ENCODE peak calls at places on chromosomes 11 and 22, in six cellular contexts. X, P, N, H, F and R are unnamed samples.

GRCh38 chr11:9651481-9651880 is 12.4 kb upstream of the SWAP70 start:
- DNase-seq in X (no peak), P (no peak), N (no peak), H (no peak), F (peak; percentile 57), R (no peak)

GRCh38 chr11:85249482-85249881 is 377.7 kb downstream of the DLG2 start:
- DNase-seq in X (no peak), P (no peak), N (no peak), H (no peak), F (no peak), R (no peak)

GRCh38 chr11:36132940-36133339 is 156.3 kb downstream of the COMMD9 start:
- DNase-seq in X (peak; percentile 41), P (no peak), N (no peak), H (no peak), F (no peak), R (no peak)

GRCh38 chr11:116832350-116833290 is 2.9 kb downstream of the APOC3 start:
- DNase-seq in X (no peak), P (no peak), N (no peak), H (no peak), F (no peak), R (no peak)

GRCh38 chr11:85844439-85845051 is 10.6 kb upstream of the CCDC83 start:
- DNase-seq in X (peak; percentile 80), P (no peak), N (no peak), H (no peak), F (peak; percentile 89), R (peak; percentile 81)

GRCh38 chr11:10823152-10823579 is 14.4 kb upstream of the EIF4G2 start:
- DNase-seq in X (no peak), P (no peak), N (no peak), H (no peak), F (peak; percentile 37), R (no peak)

GRCh38 chr11:88552377-88553029 is 215.0 kb upstream of the CTSC start:
- DNase-seq in X (peak; percentile 55), P (peak; percentile 62), N (peak; percentile 21), H (peak; percentile 12), F (peak; percentile 71), R (peak; percentile 77)

GRCh38 chr22:25161017-25161915 is 38.4 kb upstream of the CRYBB3 start:
- DNase-seq in X (no peak), P (no peak), N (no peak), H (no peak), F (no peak), R (no peak)

GRCh38 chr22:42814616-42815015 is 42.5 kb downstream of the ARFGAP3 start:
- DNase-seq in X (no peak), P (no peak), N (no peak), H (no peak), F (no peak), R (no peak)

GRCh38 chr22:18101536-18101935 is 9.1 kb upstream of the TUBA8 start:
- DNase-seq in X (no peak), P (no peak), N (no peak), H (no peak), F (no peak), R (no peak)

GRCh38 chr11:88447285-88447684 is 109.7 kb upstream of the CTSC start:
- DNase-seq in X (no peak), P (no peak), N (no peak), H (no peak), F (no peak), R (no peak)

GRCh38 chr11:94127632-94128031 is 1.0 kb upstream of the PANX1 start:
- DNase-seq in X (no peak), P (no peak), N (no peak), H (no peak), F (no peak), R (no peak)

GRCh38 chr22:42959472-42960145 is 55.3 kb downstream of the PACSIN2 start:
- DNase-seq in X (peak; percentile 88), P (peak; percentile 92), N (no peak), H (no peak), F (peak; percentile 93), R (peak; percentile 84)

GRCh38 chr11:59616396-59616982 is 915 bp upstream of the OSBP start:
- DNase-seq in X (no peak), P (no peak), N (no peak), H (no peak), F (no peak), R (no peak)

GRCh38 chr11:112543390-112543789 is 282.7 kb upstream of the PLET1 start:
- DNase-seq in X (no peak), P (no peak), N (no peak), H (no peak), F (no peak), R (no peak)

GRCh38 chr11:77596626-77597025 is 6.9 kb downstream of the AQP11 start:
- DNase-seq in X (peak; percentile 84), P (peak; percentile 26), N (no peak), H (no peak), F (peak; percentile 98), R (peak; percentile 45)

GRCh38 chr11:94767701-94768601 is at the start of gene AMOTL1:
- DNase-seq in X (peak; percentile 76), P (peak; percentile 93), N (peak; percentile 61), H (peak; percentile 87), F (peak; percentile 91), R (peak; percentile 99)

GRCh38 chr11:5591613-5592012 is 4.8 kb upstream of the TRIM6 start:
- DNase-seq in X (no peak), P (no peak), N (no peak), H (no peak), F (peak; percentile 83), R (no peak)

GRCh38 chr11:15106201-15106965 is 8.3 kb upstream of the INSC start:
- DNase-seq in X (peak; percentile 91), P (peak; percentile 92), N (no peak), H (no peak), F (peak; percentile 49), R (no peak)

GRCh38 chr22:37163096-37163489 is 13.4 kb upstream of the IL2RB start:
- DNase-seq in X (no peak), P (no peak), N (no peak), H (no peak), F (no peak), R (no peak)
- H3K4me2 ChIP-seq in X (no peak overlapping the region), P (no peak overlapping the region), N (no peak overlapping the region), H (no peak overlapping the region), F (no peak overlapping the region), R (no peak overlapping the region)

GRCh38 chr22:36329217-36330078 is 58.3 kb downstream of the MYH9 start:
- DNase-seq in X (peak; percentile 97), P (peak; percentile 97), N (peak; percentile 94), H (peak; percentile 84), F (peak; percentile 98), R (peak; percentile 100)

GRCh38 chr22:36330655-36331305 is 57.0 kb downstream of the MYH9 start:
- DNase-seq in X (peak; percentile 63), P (peak; percentile 85), N (no peak), H (no peak), F (peak; percentile 65), R (peak; percentile 92)

GRCh38 chr22:36330127-36330526 is 57.6 kb downstream of the MYH9 start:
- DNase-seq in X (no peak), P (no peak), N (no peak), H (no peak), F (peak; percentile 30), R (peak; percentile 44)

GRCh38 chr22:36327922-36328551 is 59.7 kb downstream of the MYH9 start:
- DNase-seq in X (peak; percentile 78), P (no peak), N (no peak), H (no peak), F (peak; percentile 44), R (no peak)

DNA sequence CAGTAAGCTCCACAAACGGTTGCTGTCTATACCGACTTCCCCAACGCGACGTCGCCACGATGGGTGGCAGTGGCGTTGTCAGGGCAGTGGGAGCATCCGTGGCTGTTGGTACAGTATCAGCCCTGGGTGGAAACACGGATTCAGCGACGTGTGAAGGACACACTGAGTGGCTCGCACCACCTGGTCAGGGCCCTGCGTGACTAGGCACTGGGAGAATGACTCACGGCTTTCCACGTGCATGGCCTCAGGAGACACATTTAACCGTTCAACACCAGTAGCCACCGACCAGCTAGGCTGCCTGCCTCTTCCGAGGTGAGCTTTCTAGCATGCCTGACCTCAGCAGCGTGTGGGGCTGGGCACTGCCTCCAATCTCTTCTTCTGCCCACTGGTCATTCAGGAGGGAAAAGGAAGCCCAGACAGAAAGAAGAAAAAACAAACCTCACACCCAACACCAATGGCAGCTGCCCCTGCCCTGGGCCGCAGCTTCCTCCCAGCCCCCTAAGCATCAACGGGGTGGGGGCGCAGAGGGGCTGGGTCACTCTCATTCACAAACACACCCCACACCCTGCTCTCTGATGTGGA is 59.0 kb downstream of the MYH9 start:
- DNase-seq in X (peak; percentile 96), P (peak; percentile 97), N (no peak), H (no peak), F (peak; percentile 90), R (peak; percentile 66)
- H3K4ac ChIP-seq in X (peak overlapping the region; percentile 100), P (peak overlapping the region; percentile 89), N (peak overlapping the region; percentile 71), H (peak overlapping the region; percentile 70), F (peak overlapping the region; percentile 60), R (peak overlapping the region; percentile 62)

DNA sequence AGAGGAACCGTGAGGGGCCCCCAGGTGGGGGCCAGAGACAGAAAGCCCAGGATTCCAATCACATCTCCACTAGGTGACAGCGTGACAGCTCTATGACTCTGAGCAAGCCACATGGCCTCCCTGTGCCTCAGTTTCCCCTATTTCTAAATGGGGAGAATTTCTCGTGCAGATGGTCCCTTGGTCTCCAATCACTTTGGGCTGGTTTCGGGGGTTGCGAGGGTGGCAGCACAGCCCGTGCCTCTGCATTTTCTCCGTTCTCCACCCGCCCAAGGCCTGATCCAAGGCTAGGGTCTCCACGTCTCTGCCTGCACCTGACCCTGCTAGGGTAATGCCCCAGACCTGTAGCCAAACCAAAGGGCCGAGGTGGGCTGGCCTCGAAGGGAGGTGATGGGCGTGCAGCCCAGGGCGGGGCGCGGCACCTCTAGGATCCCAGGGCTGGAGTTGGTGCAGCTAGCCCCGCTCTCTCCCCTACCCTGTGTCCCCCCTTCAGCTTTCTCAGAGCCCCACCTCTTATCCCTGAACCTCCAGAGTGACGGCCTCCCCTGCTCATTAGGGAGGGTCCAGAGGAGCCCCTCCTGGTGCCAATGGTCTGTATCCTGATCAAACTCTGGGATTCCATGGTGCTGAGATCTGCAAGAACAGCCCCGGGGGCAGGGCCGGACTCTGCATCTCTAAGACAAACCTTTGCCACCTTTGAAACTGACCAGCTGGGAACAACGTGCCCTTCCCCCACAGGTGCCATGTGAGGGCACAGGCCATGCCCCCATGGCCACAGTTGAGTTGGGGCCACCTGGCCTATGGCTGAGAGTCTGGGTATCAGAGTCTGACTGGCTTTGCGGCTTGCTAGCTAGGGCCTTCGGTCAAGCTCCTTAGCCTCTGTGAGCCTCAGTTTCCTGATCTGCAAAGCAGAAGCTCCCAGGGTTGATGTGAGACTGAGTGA is 22.9 kb upstream of the CBX7 start:
- DNase-seq in X (no peak), P (peak; percentile 52), N (no peak), H (no peak), F (peak; percentile 46), R (peak; percentile 77)
- H3K4me3 ChIP-seq in X (no peak overlapping the region), P (no peak overlapping the region), N (no peak overlapping the region), H (no peak overlapping the region), F (no peak overlapping the region), R (no peak overlapping the region)

GRCh38 chr11:13687271-13687670 is 18.8 kb downstream of the FAR1 start:
- DNase-seq in X (no peak), P (no peak), N (no peak), H (no peak), F (peak; percentile 70), R (peak; percentile 65)
- H3K4me2 ChIP-seq in X (no peak overlapping the region), P (no peak overlapping the region), N (no peak overlapping the region), H (no peak overlapping the region), F (peak overlapping the region; percentile 3), R (no peak overlapping the region)

GRCh38 chr11:118915941-118916841 is 9.5 kb downstream of the BCL9L start:
- DNase-seq in X (no peak), P (no peak), N (no peak), H (no peak), F (no peak), R (no peak)
- H3K4ac ChIP-seq in X (peak overlapping the region; percentile 94), P (peak overlapping the region; percentile 90), N (peak overlapping the region; percentile 61), H (peak overlapping the region; percentile 32), F (peak overlapping the region; percentile 95), R (peak overlapping the region; percentile 60)

GRCh38 chr11:65112551-65113360 is 1.1 kb downstream of the TM7SF2 start:
- DNase-seq in X (peak; percentile 27), P (peak; percentile 54), N (no peak), H (no peak), F (peak; percentile 50), R (peak; percentile 65)
- H3K4me3 ChIP-seq in X (peak overlapping the region; percentile 43), P (peak overlapping the region; percentile 59), N (peak overlapping the region; percentile 76), H (peak overlapping the region; percentile 97), F (peak overlapping the region; percentile 76), R (no peak overlapping the region)